ENCODE peak calls at places on chromosomes 2 and 18, in four cellular contexts. T, E, P and J are unnamed samples.

GRCh38 chr18:61896767-61897166 is 4.0 kb upstream of the RNF152 start:
- DNase-seq in T (peak), E (no peak), P (peak), J (no peak)

GRCh38 chr18:49241852-49242251 is 218.6 kb downstream of the DYM start:
- DNase-seq in T (peak), E (no peak), P (no peak), J (no peak)

GRCh38 chr18:61754039-61754583 is 138.7 kb downstream of the RNF152 start:
- DNase-seq in T (no peak), E (no peak), P (no peak), J (no peak)

GRCh38 chr2:282693-283263 is 5.1 kb downstream of the ALKAL2 start:
- DNase-seq in T (no peak), E (no peak), P (no peak), J (no peak)

GRCh38 chr2:188114014-188114413 is 177.7 kb upstream of the GULP1 start:
- DNase-seq in T (peak), E (no peak), P (peak), J (no peak)

GRCh38 chr2:129361688-129362087 is 617.8 kb upstream of the RAB6C start:
- DNase-seq in T (no peak), E (no peak), P (no peak), J (no peak)

GRCh38 chr2:207135340-207135739 is 30.4 kb downstream of the KLF7 start:
- DNase-seq in T (peak), E (no peak), P (no peak), J (no peak)

GRCh38 chr18:60259052-60259681 is 113.4 kb downstream of the MC4R start:
- DNase-seq in T (peak), E (no peak), P (no peak), J (no peak)

GRCh38 chr2:173457366-173457765 is 102.7 kb downstream of the CDCA7 start:
- DNase-seq in T (no peak), E (no peak), P (no peak), J (no peak)

GRCh38 chr2:36404312-36404711 is 48.7 kb downstream of the CRIM1 start:
- DNase-seq in T (peak), E (no peak), P (no peak), J (no peak)

GRCh38 chr2:218273908-218274249 is 3.6 kb downstream of the PNKD start:
- DNase-seq in T (no peak), E (no peak), P (no peak), J (no peak)

GRCh38 chr2:227238242-227239237 is 74.1 kb downstream of the COL4A3 start:
- DNase-seq in T (peak), E (peak), P (peak), J (peak)

GRCh38 chr18:10142496-10143160 is 228.8 kb downstream of the VAPA start:
- DNase-seq in T (peak), E (no peak), P (no peak), J (no peak)

GRCh38 chr2:85774126-85774978 is 20.6 kb downstream of the ATOH8 start:
- DNase-seq in T (no peak), E (no peak), P (no peak), J (no peak)

GRCh38 chr2:121094845-121095244 is 190.2 kb downstream of the TFCP2L1 start:
- DNase-seq in T (no peak), E (no peak), P (no peak), J (no peak)

GRCh38 chr2:226798422-226799210 is 1.0 kb downstream of the IRS1 start:
- DNase-seq in T (peak), E (no peak), P (no peak), J (no peak)

GRCh38 chr2:120963997-120964396 is 228.3 kb downstream of the GLI2 start:
- DNase-seq in T (no peak), E (no peak), P (no peak), J (no peak)

GRCh38 chr2:237262838-237263771 is 150.9 kb downstream of the COL6A3 start:
- DNase-seq in T (peak), E (no peak), P (no peak), J (no peak)

GRCh38 chr2:229431331-229431954 is 160.4 kb upstream of the PID1 start:
- DNase-seq in T (peak), E (no peak), P (peak), J (peak)

GRCh38 chr18:35041752-35042379 is 653 bp downstream of the MAPRE2 start:
- DNase-seq in T (no peak), E (no peak), P (no peak), J (no peak)

GRCh38 chr2:226603606-226604005 is 196.0 kb downstream of the IRS1 start:
- DNase-seq in T (no peak), E (no peak), P (no peak), J (no peak)

GRCh38 chr2:10075571-10076209 is 4.5 kb downstream of the CYS1 start:
- DNase-seq in T (no peak), E (no peak), P (no peak), J (no peak)

GRCh38 chr2:65024149-65024829 is 31.9 kb upstream of the CEP68 start:
- DNase-seq in T (no peak), E (no peak), P (peak), J (no peak)

GRCh38 chr18:63309422-63309821 is 10.1 kb downstream of the BCL2 start:
- DNase-seq in T (no peak), E (no peak), P (no peak), J (no peak)

GRCh38 chr18:50218432-50219197 is 23.7 kb upstream of the MYO5B start:
- DNase-seq in T (peak), E (no peak), P (no peak), J (no peak)

GRCh38 chr2:55017428-55017827 is 32.8 kb downstream of the RTN4 start:
- DNase-seq in T (no peak), E (no peak), P (no peak), J (no peak)

GRCh38 chr18:35458677-35459441 is 38.9 kb downstream of the INO80C start:
- DNase-seq in T (peak), E (no peak), P (no peak), J (peak)

GRCh38 chr2:197862556-197862955 is 58.2 kb downstream of the PLCL1 start:
- DNase-seq in T (no peak), E (no peak), P (no peak), J (no peak)

GRCh38 chr2:70941701-70942100 is 6.0 kb downstream of the ATP6V1B1 start:
- DNase-seq in T (no peak), E (no peak), P (no peak), J (no peak)

GRCh38 chr2:43019536-43020183 is 206.7 kb downstream of the ZFP36L2 start:
- DNase-seq in T (no peak), E (no peak), P (no peak), J (no peak)

GRCh38 chr2:238464389-238464788 is 37.7 kb downstream of the ASB1 start:
- DNase-seq in T (no peak), E (peak), P (no peak), J (no peak)

GRCh38 chr2:65231892-65232477 is 4.4 kb downstream of the ACTR2 start:
- DNase-seq in T (no peak), E (no peak), P (peak), J (no peak)

GRCh38 chr18:5630057-5630765 is 86.4 kb upstream of the EPB41L3 start:
- DNase-seq in T (peak), E (peak), P (no peak), J (no peak)

GRCh38 chr2:160041091-160041490 is 21.3 kb downstream of the PLA2R1 start:
- DNase-seq in T (no peak), E (no peak), P (no peak), J (no peak)

GRCh38 chr2:51413726-51414125 is 381.8 kb upstream of the NRXN1 start:
- DNase-seq in T (no peak), E (no peak), P (no peak), J (no peak)

GRCh38 chr2:225223301-225223700 is 176.2 kb upstream of the NYAP2 start:
- DNase-seq in T (no peak), E (no peak), P (no peak), J (no peak)

GRCh38 chr2:65800998-65801397 is 368.6 kb upstream of the SPRED2 start:
- DNase-seq in T (peak), E (no peak), P (peak), J (no peak)